ENCODE peak calls at places on chromosomes 16 and 17, in nine cellular contexts. V is AG09309, C is lower leg skin, E is cardiac muscle cell, R is GM23338, J is lung, P is lower lobe of right lung, K is H9, Q is foreskin fibroblast. D is an unnamed sample.

GRCh38 chr16:56298948-56299602 is 107.8 kb downstream of the GNAO1 start:
- DNase-seq in Q (no peak), P (peak), J (no peak), V (no peak), C (peak), K (no peak), E (no peak), R (no peak), D (no peak)

GRCh38 chr17:82838386-82839063 is 1.3 kb downstream of the ZNF750 start:
- DNase-seq in J (peak), P (peak), E (no peak), Q (peak), C (peak), R (no peak), K (no peak), V (no peak), D (no peak)

GRCh38 chr16:23026777-23027362 is 122.4 kb downstream of the USP31 start:
- DNase-seq in E (peak), Q (peak), R (peak), V (no peak), C (no peak), K (peak), P (no peak), J (no peak), D (no peak)

GRCh38 chr16:84555418-84556196 is 51.1 kb upstream of the MEAK7 start:
- DNase-seq in K (no peak), C (no peak), E (no peak), R (peak), Q (no peak), J (no peak), P (no peak), V (no peak), D (no peak)

GRCh38 chr17:42407289-42407836 is 15.7 kb downstream of the CAVIN1 start:
- DNase-seq in J (peak), P (peak), R (peak), K (peak), E (peak), V (peak), C (peak), Q (peak), D (no peak)

GRCh38 chr17:69326302-69327059 is 452 bp downstream of the ABCA5 start:
- DNase-seq in E (peak), P (no peak), C (peak), V (no peak), K (no peak), Q (peak), J (no peak), R (no peak), D (no peak)

GRCh38 chr16:85168732-85169256 is 56.5 kb upstream of the CIBAR2 start:
- DNase-seq in R (peak), P (peak), K (no peak), E (peak), J (no peak), Q (peak), V (no peak), C (no peak), D (no peak)

GRCh38 chr16:12416136-12416787 is 387.4 kb downstream of the CPPED1 start:
- DNase-seq in J (no peak), R (no peak), V (no peak), C (no peak), K (no peak), P (no peak), E (no peak), Q (no peak), D (no peak)

GRCh38 chr16:58030136-58030840 is 4.7 kb downstream of the MMP15 start:
- DNase-seq in Q (no peak), P (no peak), R (no peak), C (no peak), K (no peak), V (no peak), J (no peak), E (no peak), D (no peak)

GRCh38 chr16:2782583-2783351 is 4.6 kb downstream of the PRSS33 start:
- DNase-seq in R (peak), E (no peak), V (no peak), C (no peak), P (no peak), J (no peak), K (peak), Q (no peak), D (no peak)

GRCh38 chr17:39800540-39800939 is 62.8 kb downstream of the GRB7 start:
- DNase-seq in V (no peak), J (no peak), E (no peak), C (no peak), R (peak), K (no peak), Q (no peak), P (no peak), D (no peak)

GRCh38 chr17:68719431-68719830 is 118.3 kb upstream of the FAM20A start:
- DNase-seq in V (no peak), Q (no peak), P (no peak), C (no peak), K (no peak), J (no peak), E (no peak), R (no peak), D (no peak)

GRCh38 chr17:37708616-37709212 is 36.1 kb downstream of the HNF1B start:
- DNase-seq in R (no peak), Q (no peak), P (no peak), C (no peak), J (no peak), V (no peak), K (no peak), E (no peak), D (no peak)

GRCh38 chr17:39745335-39746144 is 7.8 kb downstream of the GRB7 start:
- DNase-seq in C (no peak), J (no peak), V (no peak), Q (no peak), E (no peak), K (peak), P (peak), R (no peak), D (no peak)

GRCh38 chr17:38605852-38606645 is at the start of gene SRCIN1:
- DNase-seq in R (peak), J (no peak), Q (peak), P (peak), C (no peak), K (peak), V (no peak), E (peak), D (no peak)

GRCh38 chr16:15650698-15651161 is 685 bp downstream of the NDE1 start:
- DNase-seq in V (no peak), C (no peak), Q (no peak), P (peak), J (no peak), K (peak), E (peak), R (peak), D (no peak)

GRCh38 chr16:1540556-1540855 is 7.0 kb downstream of the TMEM204 start:
- DNase-seq in P (no peak), K (no peak), C (no peak), V (no peak), Q (no peak), J (no peak), E (no peak), R (no peak), D (no peak)

GRCh38 chr17:81666092-81666341 is 388 bp downstream of the OXLD1 start:
- DNase-seq in V (no peak), K (peak), C (no peak), R (peak), E (peak), J (no peak), Q (no peak), P (no peak), D (no peak)

GRCh38 chr17:1484586-1485310 is 7.7 kb downstream of the MYO1C start:
- DNase-seq in E (peak), C (no peak), J (peak), P (peak), V (no peak), Q (peak), R (peak), K (peak), D (peak)

GRCh38 chr17:57548421-57549385 is 196.4 kb downstream of the CCDC182 start:
- DNase-seq in P (no peak), E (no peak), K (no peak), Q (no peak), C (no peak), J (no peak), V (no peak), R (no peak), D (no peak)

GRCh38 chr17:57084361-57084801 is 665 bp upstream of the AKAP1 start:
- DNase-seq in E (no peak), R (no peak), P (no peak), J (no peak), C (no peak), Q (no peak), K (no peak), V (no peak), D (no peak)

GRCh38 chr16:88968589-88969280 is 8.3 kb downstream of the CBFA2T3 start:
- DNase-seq in Q (no peak), C (no peak), R (no peak), P (peak), K (no peak), J (no peak), E (no peak), V (no peak), D (no peak)

GRCh38 chr16:79047337-79047736 is 553.2 kb downstream of the MAF start:
- DNase-seq in V (no peak), E (no peak), K (no peak), J (no peak), C (no peak), P (no peak), Q (no peak), R (peak), D (no peak)

GRCh38 chr17:49996495-49997255 is 1.7 kb upstream of the DLX3 start:
- DNase-seq in V (no peak), E (peak), K (peak), C (no peak), Q (no peak), P (peak), R (peak), J (peak), D (peak)

GRCh38 chr16:2236362-2237075 is at the start of gene DNASE1L2:
- DNase-seq in R (peak), P (no peak), E (peak), V (no peak), C (no peak), J (no peak), Q (no peak), K (peak), D (no peak)

GRCh38 chr17:74992223-74992622 is 4.8 kb downstream of the CDR2L start:
- DNase-seq in V (no peak), Q (no peak), P (no peak), C (no peak), J (no peak), K (no peak), R (no peak), E (no peak), D (no peak)

GRCh38 chr17:12667299-12667958 is 1.7 kb downstream of the MYOCD start:
- DNase-seq in Q (peak), R (peak), V (peak), P (no peak), J (no peak), K (peak), E (peak), C (no peak), D (no peak)

GRCh38 chr16:80719573-80719972 is 84.8 kb downstream of the CDYL2 start:
- DNase-seq in R (no peak), E (no peak), Q (no peak), J (no peak), P (no peak), C (no peak), V (no peak), K (no peak), D (no peak)

GRCh38 chr17:43393944-43394482 is 4.8 kb upstream of the ARL4D start:
- DNase-seq in J (peak), R (peak), C (peak), K (peak), P (peak), Q (peak), V (no peak), E (peak), D (peak)

GRCh38 chr17:12994341-12995074 is 23.3 kb downstream of the ELAC2 start:
- DNase-seq in Q (no peak), P (no peak), C (no peak), K (no peak), R (no peak), V (no peak), E (no peak), J (no peak), D (no peak)

GRCh38 chr16:87686697-87687570 is 78.9 kb downstream of the KLHDC4 start:
- DNase-seq in E (no peak), C (no peak), R (no peak), K (no peak), J (no peak), V (no peak), P (no peak), Q (peak), D (no peak)

GRCh38 chr17:67200727-67201301 is 44.2 kb downstream of the HELZ start:
- DNase-seq in J (no peak), K (no peak), R (peak), C (no peak), P (no peak), E (no peak), V (no peak), Q (no peak), D (no peak)
- TF ChIP-seq CTCF in J (no peak), K (peak), R (peak), C (no peak), P (peak), E (peak), V (peak), Q (peak), D (peak)

GRCh38 chr17:77928519-77929179 is 29.9 kb upstream of the TNRC6C start:
- DNase-seq in J (no peak), K (no peak), Q (no peak), C (no peak), V (no peak), E (no peak), P (no peak), R (no peak), D (no peak)
- TF ChIP-seq CTCF in J (no peak), K (no peak), Q (no peak), C (no peak), V (no peak), E (no peak), P (no peak), R (no peak), D (no peak)

DNA sequence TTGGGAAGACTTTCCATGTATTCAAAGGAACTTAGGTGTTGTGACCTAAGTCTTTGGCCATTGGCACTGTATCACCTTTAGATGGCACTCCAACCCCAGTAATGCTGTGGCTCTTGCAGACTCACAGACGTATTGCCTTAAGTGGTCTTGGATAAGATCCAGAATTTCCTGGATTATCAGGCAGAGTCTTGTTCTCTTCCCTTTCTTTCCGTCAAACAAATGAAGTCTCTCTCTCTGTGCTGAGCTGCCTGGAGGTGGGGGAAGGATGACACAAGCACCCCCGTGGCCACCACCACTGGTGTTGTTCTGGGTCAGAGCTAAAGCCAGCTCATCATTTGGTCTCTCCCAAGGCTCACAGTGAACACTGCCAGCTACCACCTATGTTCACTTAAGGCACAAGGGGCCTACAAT is 789.9 kb upstream of the KIF2B start:
- DNase-seq in J (no peak), R (peak), C (no peak), Q (no peak), E (peak), P (no peak), V (no peak), K (peak), D (no peak)
- TF ChIP-seq CTCF in J (no peak), R (peak), C (no peak), Q (no peak), E (peak), P (peak), V (no peak), K (peak), D (peak)

GRCh38 chr16:17544304-17544703 is 73.5 kb upstream of the XYLT1 start:
- DNase-seq in K (no peak), P (no peak), C (no peak), Q (no peak), R (no peak), J (no peak), V (no peak), E (no peak), D (no peak)

GRCh38 chr16:17548825-17549224 is 78.1 kb upstream of the XYLT1 start:
- DNase-seq in E (no peak), R (no peak), K (no peak), J (no peak), Q (no peak), P (no peak), C (no peak), V (no peak), D (no peak)

GRCh38 chr16:17543073-17543472 is 72.3 kb upstream of the XYLT1 start:
- DNase-seq in Q (no peak), C (no peak), V (no peak), E (no peak), R (no peak), K (no peak), P (no peak), J (no peak), D (no peak)

GRCh38 chr16:17541324-17541723 is 70.6 kb upstream of the XYLT1 start:
- DNase-seq in J (no peak), V (no peak), C (no peak), Q (no peak), P (no peak), K (no peak), R (no peak), E (no peak), D (no peak)

GRCh38 chr16:17544785-17545184 is 74.0 kb upstream of the XYLT1 start:
- DNase-seq in E (no peak), J (no peak), C (no peak), R (peak), P (no peak), V (no peak), Q (no peak), K (peak), D (no peak)
- TF ChIP-seq CTCF in E (no peak), J (no peak), C (no peak), R (peak), P (peak), V (no peak), Q (peak), K (peak), D (peak)

DNA sequence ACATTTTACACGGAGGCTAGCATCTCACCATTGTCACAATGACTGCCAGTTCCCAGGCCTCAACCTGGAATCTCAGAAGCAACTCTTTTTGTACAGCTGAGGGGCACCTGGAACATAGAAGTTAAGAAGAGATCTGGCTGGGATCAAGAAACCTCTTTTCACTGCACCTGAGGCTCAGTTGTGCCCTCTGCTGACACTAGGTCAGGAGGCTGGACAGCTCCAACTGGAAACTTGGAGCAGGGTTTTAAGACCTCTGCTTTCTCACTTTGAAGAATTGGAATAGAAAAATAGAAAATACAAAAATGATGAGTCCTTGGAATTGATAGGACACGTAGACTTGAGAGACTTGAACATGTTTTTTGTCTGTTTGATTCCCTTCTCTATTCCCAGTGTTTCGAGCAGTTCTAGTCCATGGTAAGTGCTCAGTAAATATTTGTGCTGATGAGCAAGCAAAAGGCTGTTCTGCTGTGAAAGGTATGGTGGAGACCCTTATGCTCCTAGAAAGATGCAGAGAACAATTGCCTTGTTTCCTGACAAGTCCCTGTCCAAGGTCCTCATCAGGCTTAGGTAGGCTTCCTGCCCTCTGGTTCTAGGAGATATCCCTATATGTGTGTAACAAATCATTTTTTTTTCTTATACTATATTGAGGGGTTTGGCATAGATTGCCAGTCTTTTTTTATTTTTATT is 13.6 kb upstream of the PPM1D start:
- DNase-seq in P (no peak), R (peak), V (no peak), Q (no peak), C (no peak), J (no peak), K (peak), E (peak), D (no peak)
- TF ChIP-seq CTCF in P (peak), R (peak), V (peak), Q (peak), C (no peak), J (no peak), K (peak), E (peak), D (no peak)

D was measured in mesothelial cell of epicardium.